ENCODE peak calls at places on chromosome 20, in four cellular contexts. G, H, O and N are unnamed samples.
A peak's percentile ranks its signal among the peaks of the same experiment; 100 is the strongest.

GRCh38 chr20:3606021-3606420 is 57.2 kb downstream of the GFRA4 start:
- DNase-seq in G (no peak), H (no peak), O (no peak), N (no peak)

GRCh38 chr20:37160683-37161082 is 18.4 kb upstream of the RPN2 start:
- DNase-seq in G (no peak), H (no peak), O (no peak), N (no peak)

GRCh38 chr20:24991897-24992419 is 593 bp downstream of the APMAP start:
- DNase-seq in G (peak; percentile 18), H (peak; percentile 28), O (no peak), N (peak; percentile 23)

GRCh38 chr20:5135363-5136012 is 8.7 kb downstream of the CDS2 start:
- DNase-seq in G (no peak), H (no peak), O (no peak), N (no peak)

GRCh38 chr20:32062776-32063170 is 10.7 kb downstream of the HCK start:
- DNase-seq in G (no peak), H (no peak), O (no peak), N (no peak)

GRCh38 chr20:34583524-34583923 is 25.0 kb downstream of the MAP1LC3A start:
- DNase-seq in G (no peak), H (no peak), O (no peak), N (no peak)

GRCh38 chr20:50163570-50164317 is 10.2 kb upstream of the PEDS1 start:
- DNase-seq in G (peak; percentile 28), H (no peak), O (peak; percentile 47), N (no peak)

GRCh38 chr20:51503376-51503775 is 39.1 kb downstream of the NFATC2 start:
- DNase-seq in G (no peak), H (no peak), O (no peak), N (no peak)

GRCh38 chr20:35093245-35093884 is 758 bp upstream of the TRPC4AP start:
- DNase-seq in G (no peak), H (peak; percentile 47), O (no peak), N (no peak)

GRCh38 chr20:10705801-10706459 is 32.1 kb upstream of the JAG1 start:
- DNase-seq in G (no peak), H (peak; percentile 94), O (peak; percentile 93), N (no peak)

GRCh38 chr20:40251284-40251932 is 437.6 kb downstream of the MAFB start:
- DNase-seq in G (peak; percentile 8), H (peak; percentile 4), O (peak; percentile 70), N (peak; percentile 71)

GRCh38 chr20:33650753-33651561 is 11.2 kb upstream of the C20orf144 start:
- DNase-seq in G (no peak), H (no peak), O (no peak), N (no peak)

GRCh38 chr20:61913423-61914225 is 152.1 kb downstream of the TAF4 start:
- DNase-seq in G (no peak), H (no peak), O (no peak), N (no peak)

GRCh38 chr20:33480071-33480470 is 9.8 kb upstream of the CBFA2T2 start:
- DNase-seq in G (no peak), H (no peak), O (no peak), N (peak; percentile 38)

GRCh38 chr20:46348231-46348803 is 40.0 kb upstream of the CDH22 start:
- DNase-seq in G (no peak), H (no peak), O (no peak), N (peak; percentile 65)

GRCh38 chr20:42219005-42219404 is 600.8 kb upstream of the CHD6 start:
- DNase-seq in G (no peak), H (no peak), O (no peak), N (no peak)

GRCh38 chr20:36666181-36666740 is 20.3 kb upstream of the SLA2 start:
- DNase-seq in G (no peak), H (no peak), O (peak; percentile 43), N (no peak)

GRCh38 chr20:13813910-13814309 is 29.1 kb downstream of the NDUFAF5 start:
- DNase-seq in G (no peak), H (no peak), O (no peak), N (no peak)

GRCh38 chr20:57398231-57398821 is 7.1 kb downstream of the RBM38 start:
- DNase-seq in G (no peak), H (no peak), O (no peak), N (no peak)

GRCh38 chr20:34715384-34715783 is 11.2 kb downstream of the TP53INP2 start:
- DNase-seq in G (no peak), H (no peak), O (no peak), N (no peak)

GRCh38 chr20:57627972-57628650 is 7.9 kb upstream of the ZBP1 start:
- DNase-seq in G (no peak), H (no peak), O (no peak), N (no peak)

GRCh38 chr20:6704132-6704861 is 63.2 kb upstream of the BMP2 start:
- DNase-seq in G (no peak), H (peak; percentile 50), O (peak; percentile 85), N (no peak)

GRCh38 chr20:55615818-55616217 is 389.5 kb downstream of the CBLN4 start:
- DNase-seq in G (no peak), H (no peak), O (no peak), N (no peak)

GRCh38 chr20:61254881-61255589 is 3.0 kb downstream of the CDH4 start:
- DNase-seq in G (no peak), H (no peak), O (no peak), N (no peak)

GRCh38 chr20:18728165-18728866 is 85.3 kb upstream of the SCP2D1 start:
- DNase-seq in G (no peak), H (no peak), O (peak; percentile 38), N (no peak)

GRCh38 chr20:5078399-5078958 is 41.3 kb downstream of the PCNA start:
- DNase-seq in G (peak; percentile 38), H (peak; percentile 60), O (peak; percentile 60), N (no peak)

GRCh38 chr20:34249291-34249690 is 8.1 kb downstream of the ASIP start:
- DNase-seq in G (no peak), H (no peak), O (no peak), N (no peak)

GRCh38 chr20:63149531-63150207 is 66.3 kb downstream of the YTHDF1 start:
- DNase-seq in G (no peak), H (no peak), O (no peak), N (no peak)

GRCh38 chr20:47792021-47792618 is 6.8 kb upstream of the SULF2 start:
- DNase-seq in G (no peak), H (no peak), O (no peak), N (no peak)

GRCh38 chr20:50343125-50343489 is 152.5 kb downstream of the CEBPB start:
- DNase-seq in G (no peak), H (no peak), O (no peak), N (no peak)

GRCh38 chr20:57347393-57347792 is 3.7 kb upstream of the RAE1 start:
- DNase-seq in G (no peak), H (no peak), O (no peak), N (no peak)

GRCh38 chr20:18679020-18679419 is 91.2 kb downstream of the DTD1 start:
- DNase-seq in G (no peak), H (no peak), O (no peak), N (no peak)

GRCh38 chr20:50645253-50646068 is 45.9 kb downstream of the RIPOR3 start:
- DNase-seq in G (no peak), H (peak; percentile 99), O (peak; percentile 100), N (peak; percentile 77)

GRCh38 chr20:12270863-12271262 is 353.2 kb downstream of the BTBD3 start:
- DNase-seq in G (no peak), H (no peak), O (no peak), N (peak; percentile 13)

GRCh38 chr20:38932457-38933120 is 6.4 kb downstream of the FAM83D start:
- DNase-seq in G (no peak), H (no peak), O (no peak), N (no peak)

GRCh38 chr20:37697314-37697713 is 3.5 kb downstream of the CTNNBL1 start:
- DNase-seq in G (no peak), H (no peak), O (no peak), N (no peak)

GRCh38 chr20:64156886-64157875 is 7.1 kb upstream of the MYT1 start:
- DNase-seq in G (no peak), H (no peak), O (no peak), N (no peak)

GRCh38 chr20:47456952-47457724 is 44.5 kb upstream of the NCOA3 start:
- DNase-seq in G (no peak), H (peak; percentile 79), O (no peak), N (no peak)

GRCh38 chr20:58754584-58754983 is 62.0 kb downstream of the NPEPL1 start:
- DNase-seq in G (no peak), H (no peak), O (no peak), N (no peak)
- TF ChIP-seq NR3C1 in G (no peak), H (no peak), O (no peak), N (no peak)

GRCh38 chr20:49045440-49046086 is 549 bp upstream of the CSE1L start:
- DNase-seq in G (peak; percentile 24), H (no peak), O (peak; percentile 29), N (peak; percentile 15)

GRCh38 chr20:49039854-49040253 is 6.3 kb upstream of the CSE1L start:
- DNase-seq in G (no peak), H (no peak), O (no peak), N (no peak)

GRCh38 chr20:49037962-49038387 is 8.1 kb upstream of the CSE1L start:
- DNase-seq in G (no peak), H (no peak), O (no peak), N (no peak)

GRCh38 chr20:49046087-49046900 is at the start of gene CSE1L:
- DNase-seq in G (peak; percentile 96), H (peak; percentile 92), O (peak; percentile 97), N (peak; percentile 92)

GRCh38 chr20:49043000-49043399 is 3.1 kb upstream of the CSE1L start:
- DNase-seq in G (no peak), H (no peak), O (no peak), N (no peak)
- TF ChIP-seq NR3C1 in G (no peak), H (no peak), O (no peak), N (no peak)

GRCh38 chr20:45138451-45139300 is 14.4 kb upstream of the WFDC12 start:
- DNase-seq in G (peak; percentile 79), H (peak; percentile 31), O (peak; percentile 34), N (peak; percentile 95)

GRCh38 chr20:45136911-45137310 is 12.6 kb upstream of the WFDC12 start:
- DNase-seq in G (no peak), H (no peak), O (no peak), N (no peak)

DNA sequence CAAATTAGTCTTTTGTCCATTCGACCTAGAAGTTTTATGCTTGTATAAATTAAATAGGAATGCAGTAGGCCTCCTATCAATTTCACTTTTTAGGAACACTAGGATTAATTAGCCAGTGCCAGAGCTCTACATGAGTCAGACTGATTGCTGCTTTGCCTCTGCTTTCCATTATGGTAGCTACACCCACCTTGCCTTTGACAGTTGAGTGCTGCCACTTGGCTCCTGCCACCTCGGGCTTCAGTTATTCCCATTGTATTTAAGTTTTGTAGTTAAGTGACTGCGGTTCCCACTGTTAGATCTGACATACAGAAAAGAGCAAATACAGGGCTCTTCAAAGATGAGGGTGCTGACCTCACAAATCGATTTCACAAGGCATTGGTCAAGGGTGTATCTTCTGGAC is 16.6 kb upstream of the WFDC12 start:
- DNase-seq in G (no peak), H (no peak), O (no peak), N (no peak)
- TF ChIP-seq NR3C1 in G (no peak), H (no peak), O (no peak), N (no peak)

GRCh38 chr20:8933391-8933807 is 135.5 kb upstream of the PLCB4 start:
- DNase-seq in G (no peak), H (no peak), O (no peak), N (no peak)

GRCh38 chr20:8935878-8936277 is 133.0 kb upstream of the PLCB4 start:
- DNase-seq in G (no peak), H (no peak), O (no peak), N (no peak)

GRCh38 chr20:8930691-8931090 is 138.2 kb upstream of the PLCB4 start:
- DNase-seq in G (no peak), H (no peak), O (no peak), N (no peak)

GRCh38 chr20:8934362-8934761 is 134.5 kb upstream of the PLCB4 start:
- DNase-seq in G (no peak), H (no peak), O (no peak), N (no peak)

GRCh38 chr20:8932192-8933150 is 136.4 kb upstream of the PLCB4 start:
- DNase-seq in G (no peak), H (peak; percentile 15), O (no peak), N (no peak)
- TF ChIP-seq NR3C1 in G (no peak), H (no peak), O (no peak), N (no peak)